ENCODE peak calls at places on chromosomes 12 and 14, in five cellular contexts. Y is astrocyte, J is H7, E is NCI-H187 treated with DMSO at 0.1 percent for 48 hours, R is A549. U is an unnamed sample.

GRCh38 chr14:101602466-101602840 is 41.2 kb downstream of the DIO3 start:
- DNase-seq in R (no peak), J (no peak), E (no peak), Y (no peak), U (no peak)

GRCh38 chr12:29863665-29864064 is 79.9 kb upstream of the TMTC1 start:
- DNase-seq in J (no peak), Y (no peak), R (no peak), E (no peak), U (no peak)

GRCh38 chr14:68621400-68622365 is 171.2 kb downstream of the ZFP36L1 start:
- DNase-seq in J (peak), R (no peak), Y (peak), E (no peak), U (no peak)

GRCh38 chr14:60637490-60638452 is 11.5 kb downstream of the SIX1 start:
- DNase-seq in J (peak), E (peak), Y (no peak), R (no peak), U (no peak)

GRCh38 chr12:2493086-2493485 is 301.7 kb upstream of the FKBP4 start:
- DNase-seq in Y (no peak), R (no peak), J (no peak), E (no peak), U (no peak)

GRCh38 chr12:117854339-117855012 is 114.3 kb downstream of the KSR2 start:
- DNase-seq in Y (peak), E (peak), R (peak), J (peak), U (no peak)

GRCh38 chr14:28052251-28052650 is 714.3 kb upstream of the FOXG1 start:
- DNase-seq in J (no peak), E (no peak), Y (no peak), R (no peak), U (no peak)

GRCh38 chr14:102230481-102231210 is 74.3 kb downstream of the MOK start:
- DNase-seq in R (no peak), E (no peak), Y (no peak), J (peak), U (no peak)

GRCh38 chr14:79920180-79920579 is 291.1 kb downstream of the DIO2 start:
- DNase-seq in J (no peak), R (no peak), Y (no peak), E (no peak), U (peak)

GRCh38 chr12:77940566-77940965 is 109.9 kb downstream of the NAV3 start:
- DNase-seq in R (no peak), J (no peak), Y (no peak), E (no peak), U (no peak)

GRCh38 chr12:32201996-32202395 is 95.3 kb downstream of the BICD1 start:
- DNase-seq in E (no peak), J (no peak), Y (no peak), R (no peak), U (no peak)

GRCh38 chr12:11545438-11546330 is 103.8 kb upstream of the ETV6 start:
- DNase-seq in J (no peak), R (no peak), Y (no peak), E (no peak), U (no peak)

GRCh38 chr14:23093993-23094665 is 807 bp downstream of the ACIN1 start:
- DNase-seq in Y (no peak), E (no peak), J (peak), R (peak), U (peak)

GRCh38 chr14:88181072-88181471 is 142.0 kb downstream of the KCNK10 start:
- DNase-seq in J (no peak), Y (no peak), R (no peak), E (no peak), U (no peak)

GRCh38 chr12:117047810-117048584 is 51.2 kb downstream of the TESC start:
- DNase-seq in R (no peak), E (no peak), Y (peak), J (peak), U (no peak)

GRCh38 chr14:32808574-32809098 is 130.0 kb upstream of the NPAS3 start:
- DNase-seq in J (no peak), E (no peak), R (no peak), Y (peak), U (no peak)

U was measured in spleen.